ENCODE peak calls at places on chromosomes 13 and 19, in four cellular contexts. G is activated naive CD8-positive, alpha-beta T cell treated with anti-CD3 and anti-CD28 coated beads, Interleukin-2, amount 50 U/mL, for 24 hours; U is central memory CD8-positive, alpha-beta T cell; B is naive thymus-derived CD8-positive, alpha-beta T cell. H is an unnamed sample.

GRCh38 chr13:81596224-81596753 is 1255.4 kb upstream of the SPRY2 start:
- ATAC-seq in G (no peak), U (no peak), B (no peak), H (no peak)

GRCh38 chr13:21365574-21365973 is 93.5 kb downstream of the ZDHHC20 start:
- ATAC-seq in G (peak; percentile 73), U (peak; percentile 73), B (peak; percentile 88), H (peak; percentile 23)

GRCh38 chr13:109804654-109805053 is 18.3 kb upstream of the IRS2 start:
- ATAC-seq in G (no peak), U (no peak), B (no peak), H (no peak)

GRCh38 chr13:76813874-76814273 is 72.3 kb downstream of the KCTD12 start:
- ATAC-seq in G (no peak), U (no peak), B (no peak), H (no peak)

GRCh38 chr19:17681505-17682125 is 6.5 kb downstream of the UNC13A start:
- ATAC-seq in G (no peak), U (no peak), B (peak; percentile 52), H (no peak)

GRCh38 chr19:49458567-49458903 is 5.5 kb downstream of the ALDH16A1 start:
- ATAC-seq in G (no peak), U (no peak), B (no peak), H (no peak)

GRCh38 chr13:27137759-27138158 is 33.9 kb downstream of the USP12 start:
- ATAC-seq in G (peak; percentile 15), U (no peak), B (no peak), H (no peak)

GRCh38 chr13:113122571-113123225 is at the start of gene F10:
- ATAC-seq in G (no peak), U (no peak), B (no peak), H (peak; percentile 43)

GRCh38 chr13:40464991-40465390 is 201.4 kb downstream of the FOXO1 start:
- ATAC-seq in G (no peak), U (no peak), B (no peak), H (no peak)

GRCh38 chr19:54014920-54015560 is 23.6 kb downstream of the CACNG6 start:
- ATAC-seq in G (no peak), U (no peak), B (no peak), H (no peak)

GRCh38 chr13:52085416-52085815 is 43.5 kb downstream of the NEK5 start:
- ATAC-seq in G (no peak), U (no peak), B (no peak), H (no peak)

GRCh38 chr13:100403675-100404074 is 184.9 kb downstream of the GGACT start:
- ATAC-seq in G (no peak), U (no peak), B (no peak), H (no peak)